ENCODE peak calls at places on chromosomes 7 and 10, in ten cellular contexts. One of them, this sample, is unnamed.
A peak's percentile ranks its signal among the peaks of the same experiment; 100 is the strongest.

GRCh38 chr7:11329626-11330025 is 356.0 kb downstream of the PHF14 start:
- DNase-seq in GM04504: no peak
- DNase-seq in chondrocyte: no peak
- DNase-seq in upper lobe of right lung: no peak
- DNase-seq in cardiac fibroblast: no peak
- DNase-seq in EH: no peak
- DNase-seq in SK-N-MC: no peak
- DNase-seq in testis: no peak
- DNase-seq in CD8-positive, alpha-beta memory T cell: no peak
- DNase-seq in NCI-H82: no peak
- DNase-seq in this sample: no peak

GRCh38 chr7:70678621-70679251 is 453.2 kb upstream of the GALNT17 start:
- DNase-seq in GM04504: no peak
- DNase-seq in chondrocyte: no peak
- DNase-seq in upper lobe of right lung: no peak
- DNase-seq in cardiac fibroblast: no peak
- DNase-seq in EH: peak; percentile 65
- DNase-seq in SK-N-MC: no peak
- DNase-seq in testis: no peak
- DNase-seq in CD8-positive, alpha-beta memory T cell: no peak
- DNase-seq in NCI-H82: no peak
- DNase-seq in this sample: peak; percentile 66

GRCh38 chr10:106873770-106874717 is 290.5 kb downstream of the SORCS1 start:
- DNase-seq in GM04504: no peak
- DNase-seq in chondrocyte: no peak
- DNase-seq in upper lobe of right lung: no peak
- DNase-seq in cardiac fibroblast: no peak
- DNase-seq in EH: no peak
- DNase-seq in SK-N-MC: no peak
- DNase-seq in testis: no peak
- DNase-seq in CD8-positive, alpha-beta memory T cell: no peak
- DNase-seq in NCI-H82: no peak
- DNase-seq in this sample: no peak

GRCh38 chr7:82413237-82413636 is 30.3 kb downstream of the CACNA2D1 start:
- DNase-seq in GM04504: no peak
- DNase-seq in chondrocyte: no peak
- DNase-seq in upper lobe of right lung: no peak
- DNase-seq in cardiac fibroblast: peak; percentile 72
- DNase-seq in EH: no peak
- DNase-seq in SK-N-MC: no peak
- DNase-seq in testis: no peak
- DNase-seq in CD8-positive, alpha-beta memory T cell: no peak
- DNase-seq in NCI-H82: peak; percentile 41
- DNase-seq in this sample: no peak

GRCh38 chr10:69051710-69052487 is 36.0 kb upstream of the SRGN start:
- DNase-seq in GM04504: no peak
- DNase-seq in chondrocyte: no peak
- DNase-seq in upper lobe of right lung: no peak
- DNase-seq in cardiac fibroblast: no peak
- DNase-seq in EH: no peak
- DNase-seq in SK-N-MC: no peak
- DNase-seq in testis: no peak
- DNase-seq in CD8-positive, alpha-beta memory T cell: no peak
- DNase-seq in NCI-H82: no peak
- DNase-seq in this sample: no peak

GRCh38 chr10:121792198-121792597 is 135.6 kb downstream of the ATE1 start:
- DNase-seq in GM04504: no peak
- DNase-seq in chondrocyte: no peak
- DNase-seq in upper lobe of right lung: no peak
- DNase-seq in cardiac fibroblast: peak; percentile 69
- DNase-seq in EH: peak; percentile 23
- DNase-seq in SK-N-MC: no peak
- DNase-seq in testis: no peak
- DNase-seq in CD8-positive, alpha-beta memory T cell: no peak
- DNase-seq in NCI-H82: no peak
- DNase-seq in this sample: no peak

GRCh38 chr10:15842493-15843169 is 17.7 kb downstream of the MINDY3 start:
- DNase-seq in GM04504: no peak
- DNase-seq in chondrocyte: no peak
- DNase-seq in upper lobe of right lung: no peak
- DNase-seq in cardiac fibroblast: peak; percentile 66
- DNase-seq in EH: peak; percentile 58
- DNase-seq in SK-N-MC: no peak
- DNase-seq in testis: no peak
- DNase-seq in CD8-positive, alpha-beta memory T cell: no peak
- DNase-seq in NCI-H82: no peak
- DNase-seq in this sample: peak; percentile 19

GRCh38 chr7:114653391-114654088 is 238.9 kb downstream of the FOXP2 start:
- DNase-seq in GM04504: no peak
- DNase-seq in chondrocyte: no peak
- DNase-seq in upper lobe of right lung: no peak
- DNase-seq in cardiac fibroblast: no peak
- DNase-seq in EH: no peak
- DNase-seq in SK-N-MC: no peak
- DNase-seq in testis: no peak
- DNase-seq in CD8-positive, alpha-beta memory T cell: no peak
- DNase-seq in NCI-H82: no peak
- DNase-seq in this sample: no peak

GRCh38 chr7:68321076-68321639 is 1277.1 kb upstream of the AUTS2 start:
- DNase-seq in GM04504: no peak
- DNase-seq in chondrocyte: no peak
- DNase-seq in upper lobe of right lung: no peak
- DNase-seq in cardiac fibroblast: no peak
- DNase-seq in EH: no peak
- DNase-seq in SK-N-MC: no peak
- DNase-seq in testis: peak; percentile 17
- DNase-seq in CD8-positive, alpha-beta memory T cell: no peak
- DNase-seq in NCI-H82: peak; percentile 96
- DNase-seq in this sample: peak; percentile 19

GRCh38 chr10:83372646-83373045 is 766.7 kb upstream of the GHITM start:
- DNase-seq in GM04504: peak; percentile 31
- DNase-seq in chondrocyte: no peak
- DNase-seq in upper lobe of right lung: no peak
- DNase-seq in cardiac fibroblast: peak; percentile 31
- DNase-seq in EH: peak; percentile 67
- DNase-seq in SK-N-MC: no peak
- DNase-seq in testis: no peak
- DNase-seq in CD8-positive, alpha-beta memory T cell: no peak
- DNase-seq in NCI-H82: no peak
- DNase-seq in this sample: peak; percentile 45

GRCh38 chr7:44633254-44634186 is 27.1 kb downstream of the OGDH start:
- DNase-seq in GM04504: peak; percentile 97
- DNase-seq in chondrocyte: no peak
- DNase-seq in upper lobe of right lung: peak; percentile 71
- DNase-seq in cardiac fibroblast: peak; percentile 95
- DNase-seq in EH: peak; percentile 95
- DNase-seq in SK-N-MC: no peak
- DNase-seq in testis: peak; percentile 56
- DNase-seq in CD8-positive, alpha-beta memory T cell: peak; percentile 21
- DNase-seq in NCI-H82: no peak
- DNase-seq in this sample: peak; percentile 90

GRCh38 chr7:1357601-1358271 is 101.5 kb downstream of the MICALL2 start:
- DNase-seq in GM04504: no peak
- DNase-seq in chondrocyte: peak; percentile 76
- DNase-seq in upper lobe of right lung: peak; percentile 55
- DNase-seq in cardiac fibroblast: no peak
- DNase-seq in EH: no peak
- DNase-seq in SK-N-MC: no peak
- DNase-seq in testis: no peak
- DNase-seq in CD8-positive, alpha-beta memory T cell: no peak
- DNase-seq in NCI-H82: no peak
- DNase-seq in this sample: no peak

GRCh38 chr7:19677201-19677600 is 31.6 kb downstream of the POLR1F start:
- DNase-seq in GM04504: peak; percentile 30
- DNase-seq in chondrocyte: no peak
- DNase-seq in upper lobe of right lung: no peak
- DNase-seq in cardiac fibroblast: no peak
- DNase-seq in EH: peak; percentile 2
- DNase-seq in SK-N-MC: no peak
- DNase-seq in testis: no peak
- DNase-seq in CD8-positive, alpha-beta memory T cell: no peak
- DNase-seq in NCI-H82: no peak
- DNase-seq in this sample: no peak

GRCh38 chr10:6164271-6165095 is 38.2 kb upstream of the PFKFB3 start:
- DNase-seq in GM04504: no peak
- DNase-seq in chondrocyte: no peak
- DNase-seq in upper lobe of right lung: no peak
- DNase-seq in cardiac fibroblast: peak; percentile 13
- DNase-seq in EH: no peak
- DNase-seq in SK-N-MC: no peak
- DNase-seq in testis: peak; percentile 73
- DNase-seq in CD8-positive, alpha-beta memory T cell: peak; percentile 52
- DNase-seq in NCI-H82: no peak
- DNase-seq in this sample: no peak

GRCh38 chr10:79079490-79080355 is 11.0 kb downstream of the ZMIZ1 start:
- DNase-seq in GM04504: peak; percentile 48
- DNase-seq in chondrocyte: no peak
- DNase-seq in upper lobe of right lung: no peak
- DNase-seq in cardiac fibroblast: peak; percentile 65
- DNase-seq in EH: peak; percentile 86
- DNase-seq in SK-N-MC: no peak
- DNase-seq in testis: no peak
- DNase-seq in CD8-positive, alpha-beta memory T cell: no peak
- DNase-seq in NCI-H82: no peak
- DNase-seq in this sample: peak; percentile 79

GRCh38 chr7:17626215-17626614 is 314.1 kb downstream of the SNX13 start:
- DNase-seq in GM04504: no peak
- DNase-seq in chondrocyte: no peak
- DNase-seq in upper lobe of right lung: no peak
- DNase-seq in cardiac fibroblast: no peak
- DNase-seq in EH: peak; percentile 49
- DNase-seq in SK-N-MC: peak; percentile 87
- DNase-seq in testis: no peak
- DNase-seq in CD8-positive, alpha-beta memory T cell: no peak
- DNase-seq in NCI-H82: peak; percentile 91
- DNase-seq in this sample: no peak

GRCh38 chr7:2043316-2044039 is 189.3 kb downstream of the MAD1L1 start:
- DNase-seq in GM04504: no peak
- DNase-seq in chondrocyte: peak; percentile 86
- DNase-seq in upper lobe of right lung: peak; percentile 50
- DNase-seq in cardiac fibroblast: no peak
- DNase-seq in EH: no peak
- DNase-seq in SK-N-MC: no peak
- DNase-seq in testis: no peak
- DNase-seq in CD8-positive, alpha-beta memory T cell: no peak
- DNase-seq in NCI-H82: peak; percentile 91
- DNase-seq in this sample: no peak

GRCh38 chr10:36670616-36671402 is 454.6 kb upstream of the ANKRD30A start:
- DNase-seq in GM04504: peak; percentile 9
- DNase-seq in chondrocyte: no peak
- DNase-seq in upper lobe of right lung: no peak
- DNase-seq in cardiac fibroblast: peak; percentile 34
- DNase-seq in EH: peak; percentile 55
- DNase-seq in SK-N-MC: no peak
- DNase-seq in testis: no peak
- DNase-seq in CD8-positive, alpha-beta memory T cell: no peak
- DNase-seq in NCI-H82: no peak
- DNase-seq in this sample: peak; percentile 24

GRCh38 chr7:133676805-133677370 is 424.0 kb downstream of the EXOC4 start:
- DNase-seq in GM04504: no peak
- DNase-seq in chondrocyte: no peak
- DNase-seq in upper lobe of right lung: no peak
- DNase-seq in cardiac fibroblast: peak; percentile 53
- DNase-seq in EH: peak; percentile 51
- DNase-seq in SK-N-MC: no peak
- DNase-seq in testis: no peak
- DNase-seq in CD8-positive, alpha-beta memory T cell: no peak
- DNase-seq in NCI-H82: peak; percentile 55
- DNase-seq in this sample: no peak

GRCh38 chr7:8702807-8703206 is 269.4 kb downstream of the NXPH1 start:
- DNase-seq in GM04504: no peak
- DNase-seq in chondrocyte: no peak
- DNase-seq in upper lobe of right lung: no peak
- DNase-seq in cardiac fibroblast: no peak
- DNase-seq in EH: no peak
- DNase-seq in SK-N-MC: no peak
- DNase-seq in testis: no peak
- DNase-seq in CD8-positive, alpha-beta memory T cell: no peak
- DNase-seq in NCI-H82: peak; percentile 7
- DNase-seq in this sample: no peak

GRCh38 chr7:12884856-12885440 is 197.5 kb downstream of the ARL4A start:
- DNase-seq in GM04504: no peak
- DNase-seq in chondrocyte: no peak
- DNase-seq in upper lobe of right lung: no peak
- DNase-seq in cardiac fibroblast: peak; percentile 35
- DNase-seq in EH: peak; percentile 75
- DNase-seq in SK-N-MC: no peak
- DNase-seq in testis: no peak
- DNase-seq in CD8-positive, alpha-beta memory T cell: no peak
- DNase-seq in NCI-H82: no peak
- DNase-seq in this sample: peak; percentile 47

GRCh38 chr10:17758200-17758599 is 6.2 kb downstream of the TMEM236 start:
- DNase-seq in GM04504: no peak
- DNase-seq in chondrocyte: no peak
- DNase-seq in upper lobe of right lung: no peak
- DNase-seq in cardiac fibroblast: no peak
- DNase-seq in EH: peak; percentile 54
- DNase-seq in SK-N-MC: no peak
- DNase-seq in testis: no peak
- DNase-seq in CD8-positive, alpha-beta memory T cell: no peak
- DNase-seq in NCI-H82: no peak
- DNase-seq in this sample: no peak

GRCh38 chr10:94545277-94546057 is at the start of gene HELLS:
- DNase-seq in GM04504: peak; percentile 77
- DNase-seq in chondrocyte: no peak
- DNase-seq in upper lobe of right lung: peak; percentile 89
- DNase-seq in cardiac fibroblast: peak; percentile 87
- DNase-seq in EH: peak; percentile 86
- DNase-seq in SK-N-MC: peak; percentile 20
- DNase-seq in testis: peak; percentile 88
- DNase-seq in CD8-positive, alpha-beta memory T cell: peak; percentile 53
- DNase-seq in NCI-H82: peak; percentile 93
- DNase-seq in this sample: peak; percentile 96

GRCh38 chr7:102823715-102824114 is 74.9 kb downstream of the FAM185A start:
- DNase-seq in GM04504: no peak
- DNase-seq in chondrocyte: no peak
- DNase-seq in upper lobe of right lung: no peak
- DNase-seq in cardiac fibroblast: no peak
- DNase-seq in EH: no peak
- DNase-seq in SK-N-MC: no peak
- DNase-seq in testis: no peak
- DNase-seq in CD8-positive, alpha-beta memory T cell: no peak
- DNase-seq in NCI-H82: no peak
- DNase-seq in this sample: no peak

GRCh38 chr10:62302760-62303159 is 34.1 kb upstream of the RTKN2 start:
- DNase-seq in GM04504: no peak
- DNase-seq in chondrocyte: no peak
- DNase-seq in upper lobe of right lung: no peak
- DNase-seq in cardiac fibroblast: no peak
- DNase-seq in EH: no peak
- DNase-seq in SK-N-MC: no peak
- DNase-seq in testis: no peak
- DNase-seq in CD8-positive, alpha-beta memory T cell: no peak
- DNase-seq in NCI-H82: no peak
- DNase-seq in this sample: no peak

GRCh38 chr7:130884437-130885417 is 150.7 kb upstream of the KLF14 start:
- DNase-seq in GM04504: no peak
- DNase-seq in chondrocyte: no peak
- DNase-seq in upper lobe of right lung: no peak
- DNase-seq in cardiac fibroblast: no peak
- DNase-seq in EH: peak; percentile 60
- DNase-seq in SK-N-MC: no peak
- DNase-seq in testis: no peak
- DNase-seq in CD8-positive, alpha-beta memory T cell: no peak
- DNase-seq in NCI-H82: no peak
- DNase-seq in this sample: peak; percentile 58

GRCh38 chr10:31133628-31134302 is 102.1 kb upstream of the ZNF438 start:
- DNase-seq in GM04504: no peak
- DNase-seq in chondrocyte: no peak
- DNase-seq in upper lobe of right lung: peak; percentile 92
- DNase-seq in cardiac fibroblast: peak; percentile 70
- DNase-seq in EH: peak; percentile 77
- DNase-seq in SK-N-MC: no peak
- DNase-seq in testis: peak; percentile 85
- DNase-seq in CD8-positive, alpha-beta memory T cell: peak; percentile 45
- DNase-seq in NCI-H82: peak; percentile 98
- DNase-seq in this sample: peak; percentile 77

GRCh38 chr10:76382381-76382851 is 951.0 kb downstream of the LRMDA start:
- DNase-seq in GM04504: peak; percentile 80
- DNase-seq in chondrocyte: no peak
- DNase-seq in upper lobe of right lung: no peak
- DNase-seq in cardiac fibroblast: peak; percentile 77
- DNase-seq in EH: peak; percentile 95
- DNase-seq in SK-N-MC: no peak
- DNase-seq in testis: no peak
- DNase-seq in CD8-positive, alpha-beta memory T cell: no peak
- DNase-seq in NCI-H82: no peak
- DNase-seq in this sample: peak; percentile 93

This sample was measured in adipocyte.